ENCODE peak calls at places on chromosomes 13 and 19, in six cellular contexts. One of them, this sample, is unnamed.
A peak's percentile ranks its signal among the peaks of the same experiment; 100 is the strongest.

GRCh38 chr19:44635581-44636438 is 7.9 kb upstream of the PVR start:
- DNase-seq in adipocyte: peak; percentile 75
- DNase-seq in NCI-H1105 treated with DMSO at 0.1 percent for 48 hours: no peak
- DNase-seq in left lung: no peak
- DNase-seq in stimulated activated CD4-positive, alpha-beta T cell treated with anti-CD3 and anti-CD28 coated beads, Interleukin-2, amount 100 ng/mL, for 48 hours: no peak
- DNase-seq in OCI-LY7: no peak
- DNase-seq in this sample: no peak

GRCh38 chr19:1252818-1253513 is 4.6 kb downstream of the MIDN start:
- DNase-seq in OCI-LY7: peak; percentile 76
- DNase-seq in left lung: peak; percentile 98
- DNase-seq in stimulated activated CD4-positive, alpha-beta T cell treated with anti-CD3 and anti-CD28 coated beads, Interleukin-2, amount 100 ng/mL, for 48 hours: peak; percentile 65
- DNase-seq in adipocyte: peak; percentile 97
- DNase-seq in NCI-H1105 treated with DMSO at 0.1 percent for 48 hours: no peak
- DNase-seq in this sample: no peak

GRCh38 chr13:99969934-99970760 is 1.4 kb downstream of the ZIC5 start:
- DNase-seq in NCI-H1105 treated with DMSO at 0.1 percent for 48 hours: peak; percentile 44
- DNase-seq in OCI-LY7: no peak
- DNase-seq in adipocyte: no peak
- DNase-seq in left lung: peak; percentile 66
- DNase-seq in stimulated activated CD4-positive, alpha-beta T cell treated with anti-CD3 and anti-CD28 coated beads, Interleukin-2, amount 100 ng/mL, for 48 hours: no peak
- DNase-seq in this sample: peak; percentile 83

GRCh38 chr19:46821512-46822359 is 28.9 kb downstream of the AP2S1 start:
- DNase-seq in NCI-H1105 treated with DMSO at 0.1 percent for 48 hours: no peak
- DNase-seq in adipocyte: no peak
- DNase-seq in OCI-LY7: peak; percentile 57
- DNase-seq in stimulated activated CD4-positive, alpha-beta T cell treated with anti-CD3 and anti-CD28 coated beads, Interleukin-2, amount 100 ng/mL, for 48 hours: peak; percentile 29
- DNase-seq in left lung: no peak
- DNase-seq in this sample: no peak

GRCh38 chr13:82993417-82993816 is 888.9 kb downstream of the SLITRK1 start:
- DNase-seq in adipocyte: no peak
- DNase-seq in left lung: no peak
- DNase-seq in OCI-LY7: no peak
- DNase-seq in stimulated activated CD4-positive, alpha-beta T cell treated with anti-CD3 and anti-CD28 coated beads, Interleukin-2, amount 100 ng/mL, for 48 hours: no peak
- DNase-seq in NCI-H1105 treated with DMSO at 0.1 percent for 48 hours: no peak
- DNase-seq in this sample: no peak

GRCh38 chr19:1243768-1244692 is 2.5 kb downstream of the ATP5F1D start:
- DNase-seq in NCI-H1105 treated with DMSO at 0.1 percent for 48 hours: peak; percentile 69
- DNase-seq in adipocyte: peak; percentile 94
- DNase-seq in stimulated activated CD4-positive, alpha-beta T cell treated with anti-CD3 and anti-CD28 coated beads, Interleukin-2, amount 100 ng/mL, for 48 hours: peak; percentile 86
- DNase-seq in OCI-LY7: peak; percentile 91
- DNase-seq in left lung: peak; percentile 95
- DNase-seq in this sample: no peak

GRCh38 chr19:55675661-55676354 is 782 bp downstream of the EPN1 start:
- DNase-seq in adipocyte: no peak
- DNase-seq in OCI-LY7: peak; percentile 28
- DNase-seq in stimulated activated CD4-positive, alpha-beta T cell treated with anti-CD3 and anti-CD28 coated beads, Interleukin-2, amount 100 ng/mL, for 48 hours: no peak
- DNase-seq in NCI-H1105 treated with DMSO at 0.1 percent for 48 hours: no peak
- DNase-seq in left lung: no peak
- DNase-seq in this sample: no peak

GRCh38 chr19:1636325-1637236 is 15.8 kb downstream of the TCF3 start:
- DNase-seq in stimulated activated CD4-positive, alpha-beta T cell treated with anti-CD3 and anti-CD28 coated beads, Interleukin-2, amount 100 ng/mL, for 48 hours: no peak
- DNase-seq in OCI-LY7: no peak
- DNase-seq in NCI-H1105 treated with DMSO at 0.1 percent for 48 hours: no peak
- DNase-seq in adipocyte: no peak
- DNase-seq in left lung: no peak
- DNase-seq in this sample: no peak

GRCh38 chr13:49373699-49374098 is 70.2 kb downstream of the CAB39L start:
- DNase-seq in adipocyte: peak; percentile 50
- DNase-seq in NCI-H1105 treated with DMSO at 0.1 percent for 48 hours: no peak
- DNase-seq in OCI-LY7: peak; percentile 25
- DNase-seq in stimulated activated CD4-positive, alpha-beta T cell treated with anti-CD3 and anti-CD28 coated beads, Interleukin-2, amount 100 ng/mL, for 48 hours: no peak
- DNase-seq in left lung: no peak
- DNase-seq in this sample: no peak

GRCh38 chr13:37026778-37027177 is 26.2 kb downstream of the EXOSC8 start:
- DNase-seq in left lung: no peak
- DNase-seq in NCI-H1105 treated with DMSO at 0.1 percent for 48 hours: no peak
- DNase-seq in OCI-LY7: no peak
- DNase-seq in adipocyte: no peak
- DNase-seq in stimulated activated CD4-positive, alpha-beta T cell treated with anti-CD3 and anti-CD28 coated beads, Interleukin-2, amount 100 ng/mL, for 48 hours: no peak
- DNase-seq in this sample: no peak

GRCh38 chr13:113959198-113959597 is 14.7 kb downstream of the C13orf46 start:
- DNase-seq in OCI-LY7: no peak
- DNase-seq in left lung: peak; percentile 15
- DNase-seq in NCI-H1105 treated with DMSO at 0.1 percent for 48 hours: no peak
- DNase-seq in stimulated activated CD4-positive, alpha-beta T cell treated with anti-CD3 and anti-CD28 coated beads, Interleukin-2, amount 100 ng/mL, for 48 hours: no peak
- DNase-seq in adipocyte: no peak
- DNase-seq in this sample: no peak

GRCh38 chr13:79384022-79384610 is 21.9 kb downstream of the RBM26 start:
- DNase-seq in left lung: no peak
- DNase-seq in NCI-H1105 treated with DMSO at 0.1 percent for 48 hours: no peak
- DNase-seq in OCI-LY7: no peak
- DNase-seq in stimulated activated CD4-positive, alpha-beta T cell treated with anti-CD3 and anti-CD28 coated beads, Interleukin-2, amount 100 ng/mL, for 48 hours: no peak
- DNase-seq in adipocyte: no peak
- DNase-seq in this sample: no peak

GRCh38 chr13:29595380-29596063 is at the start of gene SLC7A1:
- DNase-seq in adipocyte: peak; percentile 97
- DNase-seq in OCI-LY7: peak; percentile 94
- DNase-seq in stimulated activated CD4-positive, alpha-beta T cell treated with anti-CD3 and anti-CD28 coated beads, Interleukin-2, amount 100 ng/mL, for 48 hours: peak; percentile 81
- DNase-seq in NCI-H1105 treated with DMSO at 0.1 percent for 48 hours: peak; percentile 71
- DNase-seq in left lung: peak; percentile 94
- DNase-seq in this sample: peak; percentile 97

This sample was measured in iPS-NIHi11.